ENCODE peak calls at places on chromosomes 11 and 22, in five cellular contexts. B is gastrocnemius medialis, D is upper lobe of left lung, R is IMR-90, S is HCT116. E is an unnamed sample.

GRCh38 chr22:48783821-48784266 is 1043.8 kb downstream of the BRD1 start:
- ATAC-seq in R (no peak), S (no peak), B (no peak), D (no peak), E (no peak)

GRCh38 chr11:85685131-85685819 is 720 bp downstream of the CCDC89 start:
- ATAC-seq in R (peak), B (no peak), S (no peak), D (peak), E (no peak)

GRCh38 chr11:130522284-130522961 is 74.0 kb downstream of the ADAMTS15 start:
- ATAC-seq in B (peak), S (peak), R (peak), D (peak), E (peak)

GRCh38 chr11:16879690-16880089 is 134.5 kb downstream of the PLEKHA7 start:
- ATAC-seq in R (no peak), B (no peak), D (no peak), S (no peak), E (no peak)

GRCh38 chr11:8870461-8871282 is 40.3 kb upstream of the AKIP1 start:
- ATAC-seq in B (peak), S (peak), D (peak), R (peak), E (peak)

GRCh38 chr11:19987243-19987870 is 172.9 kb downstream of the DBX1 start:
- ATAC-seq in S (no peak), D (no peak), R (no peak), B (no peak), E (no peak)

GRCh38 chr11:131895865-131896264 is 525.5 kb downstream of the NTM start:
- ATAC-seq in R (no peak), S (no peak), B (no peak), D (no peak), E (no peak)

GRCh38 chr11:99739464-99740089 is 718.8 kb downstream of the CNTN5 start:
- ATAC-seq in S (no peak), B (no peak), D (no peak), R (peak), E (no peak)

GRCh38 chr11:11818529-11819121 is 23.1 kb upstream of the USP47 start:
- ATAC-seq in S (no peak), B (no peak), R (no peak), D (no peak), E (no peak)

GRCh38 chr11:78651923-78652602 is 77.4 kb upstream of the NARS2 start:
- ATAC-seq in R (no peak), S (no peak), B (no peak), D (no peak), E (no peak)

GRCh38 chr11:70398834-70399680 is 728 bp downstream of the CTTN start:
- ATAC-seq in S (peak), R (peak), D (peak), B (peak), E (peak)

GRCh38 chr11:75261474-75261847 is 20.9 kb downstream of the TPBGL start:
- ATAC-seq in B (no peak), R (no peak), D (peak), S (no peak), E (no peak)

GRCh38 chr11:36596880-36597279 is 1.2 kb downstream of the RAG2 start:
- ATAC-seq in S (no peak), B (no peak), R (no peak), D (no peak), E (no peak)

GRCh38 chr11:93512965-93513667 is 30.1 kb downstream of the SMCO4 start:
- ATAC-seq in R (no peak), S (no peak), B (no peak), D (no peak), E (no peak)

GRCh38 chr11:11898648-11899047 is 56.9 kb downstream of the USP47 start:
- ATAC-seq in D (no peak), R (no peak), S (no peak), B (no peak), E (no peak)

GRCh38 chr11:119195680-119196079 is 10.4 kb downstream of the NHERF4 start:
- ATAC-seq in R (peak), D (peak), S (peak), B (no peak), E (peak)

GRCh38 chr11:95655544-95655943 is 134.0 kb downstream of the FAM76B start:
- ATAC-seq in S (no peak), D (no peak), R (no peak), B (no peak), E (no peak)

GRCh38 chr22:46286941-46287872 is 9.5 kb upstream of the GTSE1 start:
- ATAC-seq in R (no peak), B (no peak), S (no peak), D (no peak), E (no peak)

GRCh38 chr11:21931436-21932101 is 261.3 kb upstream of the ANO5 start:
- ATAC-seq in B (no peak), D (no peak), S (no peak), R (no peak), E (no peak)

GRCh38 chr11:21928834-21929233 is 264.1 kb upstream of the ANO5 start:
- ATAC-seq in R (no peak), D (no peak), S (no peak), B (no peak), E (no peak)

GRCh38 chr11:21927628-21928027 is 265.3 kb upstream of the ANO5 start:
- ATAC-seq in B (no peak), D (no peak), R (no peak), S (no peak), E (no peak)

DNA sequence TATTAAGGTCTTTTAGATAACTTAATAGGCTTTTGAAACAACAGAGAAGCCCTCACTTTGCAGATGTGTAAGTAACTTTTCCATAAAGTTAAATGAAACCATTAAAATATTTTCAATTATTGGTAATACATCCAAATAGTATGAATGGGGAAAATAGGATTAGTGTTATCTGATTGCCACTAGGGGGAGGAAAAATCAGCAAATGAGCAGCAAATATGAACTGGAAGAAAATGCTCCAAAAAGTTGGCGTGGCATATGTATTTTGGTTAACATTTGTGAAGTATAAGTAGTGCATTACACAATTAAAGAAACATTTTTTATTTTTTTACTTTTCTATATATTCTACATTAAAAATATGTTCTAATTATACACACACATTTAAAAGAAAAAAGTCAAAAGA is 259.8 kb upstream of the ANO5 start:
- ATAC-seq in R (no peak), D (no peak), B (no peak), S (no peak), E (no peak)
- TF ChIP-seq CTCF in R (no peak), D (no peak), B (peak), S (no peak), E (no peak)

DNA sequence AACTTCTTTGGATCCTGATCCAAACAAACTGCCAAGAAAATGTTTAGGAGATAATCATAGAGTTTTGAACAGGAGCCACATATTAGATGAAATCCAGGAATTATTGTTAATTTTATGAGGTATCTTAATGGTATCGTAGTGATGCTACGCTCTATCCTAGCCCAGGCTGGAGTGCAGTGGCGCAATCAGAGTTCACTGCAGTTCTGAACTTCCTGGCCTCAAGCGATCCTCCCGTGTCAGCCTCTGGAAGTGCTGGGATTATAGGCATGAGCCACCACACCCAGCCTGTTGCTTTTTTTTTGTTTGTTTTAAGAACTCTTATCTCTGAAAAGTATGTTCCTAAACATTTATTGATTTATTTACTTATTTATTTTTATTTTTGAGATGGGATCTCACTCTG is 2.4 kb downstream of the GSTT4 start:
- ATAC-seq in R (no peak), D (no peak), S (no peak), B (no peak), E (no peak)
- TF ChIP-seq POLR2A in R (no peak), D (no peak), S (no peak), B (no peak), E (no peak)

GRCh38 chr11:91497847-91498246 is 726.8 kb upstream of the FAT3 start:
- ATAC-seq in R (no peak), D (no peak), S (no peak), B (no peak), E (no peak)

GRCh38 chr11:91489989-91490388 is 734.6 kb upstream of the FAT3 start:
- ATAC-seq in S (no peak), R (no peak), D (no peak), B (no peak), E (no peak)

GRCh38 chr11:91495837-91496236 is 728.8 kb upstream of the FAT3 start:
- ATAC-seq in B (no peak), S (no peak), D (no peak), R (no peak), E (no peak)
- TF ChIP-seq CTCF in B (no peak), S (no peak), D (no peak), R (no peak), E (no peak)

GRCh38 chr22:31291716-31292644 is at the start of gene PIK3IP1:
- ATAC-seq in B (peak), D (peak), R (peak), S (peak), E (peak)
- TF ChIP-seq POLR2A in B (peak), D (peak), R (peak), S (no peak), E (peak)

DNA sequence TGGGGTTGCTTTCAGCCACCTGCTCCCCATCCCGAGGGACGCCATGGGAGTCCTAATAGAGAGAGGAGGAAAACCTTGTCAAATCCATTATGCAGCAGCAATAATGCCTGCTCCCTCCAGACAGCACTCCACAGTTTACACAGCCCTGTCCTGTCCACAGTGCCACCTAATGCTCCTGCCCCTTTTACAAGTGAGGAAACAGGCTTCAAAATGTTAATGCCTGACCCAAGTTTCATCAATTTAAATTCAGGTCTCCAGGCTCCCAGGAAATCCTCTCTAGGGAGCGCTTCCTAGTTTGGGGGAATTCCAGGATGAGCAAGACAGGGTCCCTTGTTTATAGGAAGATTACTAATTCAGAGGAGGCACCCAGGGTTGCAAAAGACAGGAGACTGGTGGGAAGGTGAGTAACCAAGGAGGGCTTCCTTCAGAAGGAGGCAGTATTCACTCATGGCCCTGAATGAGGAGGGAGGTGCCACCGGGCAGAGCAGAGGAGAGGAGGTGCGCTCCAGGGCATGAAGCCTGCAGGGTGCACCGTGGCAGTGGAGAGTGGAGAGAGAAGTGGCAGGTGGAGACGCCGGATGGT is 1.5 kb downstream of the TMEM132A start:
- ATAC-seq in D (no peak), R (peak), S (no peak), B (no peak), E (no peak)
- TF ChIP-seq CTCF in D (no peak), R (peak), S (no peak), B (no peak), E (no peak)

GRCh38 chr11:114060402-114061052 is 1.0 kb downstream of the ZBTB16 start:
- ATAC-seq in R (peak), D (peak), B (no peak), S (no peak), E (no peak)

GRCh38 chr11:114058871-114059277 is 637 bp upstream of the ZBTB16 start:
- ATAC-seq in D (no peak), B (peak), R (no peak), S (no peak), E (no peak)

GRCh38 chr11:114058026-114058706 is 1.3 kb upstream of the ZBTB16 start:
- ATAC-seq in D (no peak), B (peak), R (no peak), S (no peak), E (no peak)

GRCh38 chr11:114059984-114060401 is 482 bp downstream of the ZBTB16 start:
- ATAC-seq in B (no peak), S (no peak), D (peak), R (no peak), E (peak)

GRCh38 chr11:114059278-114059983 is at the start of gene ZBTB16:
- ATAC-seq in S (no peak), D (peak), R (no peak), B (peak), E (peak)
- TF ChIP-seq POLR2A in S (no peak), D (peak), R (no peak), B (peak), E (peak)

DNA sequence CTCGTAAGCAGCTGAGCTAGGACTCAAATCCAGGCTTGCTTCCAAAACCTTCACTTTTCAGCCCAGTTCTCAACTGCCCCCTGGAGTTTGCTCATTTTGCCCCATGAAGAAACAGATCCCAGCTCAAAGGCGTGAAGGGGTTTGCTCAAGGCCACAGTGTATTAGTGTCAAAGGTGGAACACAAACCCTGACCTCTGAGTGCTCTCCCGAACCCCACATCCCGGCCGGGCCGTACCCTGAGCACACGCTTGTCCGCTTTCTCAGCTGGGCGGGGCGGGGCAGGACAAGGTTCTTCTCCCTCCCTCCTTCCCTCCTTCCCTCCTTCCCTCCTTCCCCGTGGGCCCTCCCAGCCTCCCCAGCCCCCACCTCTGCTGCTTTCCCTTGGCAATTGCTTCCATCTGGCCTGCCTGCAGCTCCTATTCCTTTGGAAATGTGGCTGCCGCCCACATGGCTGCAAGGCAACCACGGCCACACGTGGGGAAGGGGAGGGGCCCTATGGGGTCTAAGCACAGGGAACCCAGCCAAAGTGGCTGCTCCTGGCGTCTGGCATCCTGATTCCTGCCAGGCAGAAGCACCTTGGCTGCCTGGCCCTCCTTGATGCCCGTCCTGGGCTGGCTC is 4.1 kb downstream of the ST3GAL4 start:
- ATAC-seq in R (no peak), D (peak), B (peak), S (no peak), E (peak)
- TF ChIP-seq CTCF in R (no peak), D (no peak), B (no peak), S (no peak), E (no peak)

E was measured in gastroesophageal sphincter.